ENCODE peak calls at places on chromosomes 4 and X, in nine cellular contexts. H is body of pancreas, A is A549, J is adrenal gland, M is ovary, Z is uterus, N is tibial nerve, G is sigmoid colon, P is upper lobe of left lung. K is an unnamed sample.

GRCh38 chr4:80138556-80139538 is 58.5 kb upstream of the PRDM8 start:
- DNase-seq in H (no peak), A (no peak), J (no peak), M (no peak), Z (no peak), N (no peak), G (no peak), P (peak), K (peak)

GRCh38 chr4:160276785-160277325 is 1174.0 kb downstream of the RAPGEF2 start:
- DNase-seq in H (no peak), A (no peak), J (no peak), M (no peak), Z (no peak), N (no peak), G (no peak), P (no peak), K (no peak)

GRCh38 chr4:6476893-6477292 is 4.5 kb upstream of the PPP2R2C start:
- DNase-seq in H (no peak), A (no peak), J (no peak), M (no peak), Z (no peak), N (no peak), G (peak), P (no peak), K (peak)

GRCh38 chrX:38375888-38376287 is 23.5 kb downstream of the OTC start:
- DNase-seq in H (no peak), A (peak), J (peak), M (no peak), Z (no peak), N (no peak), G (no peak), P (no peak), K (no peak)

GRCh38 chr4:181685911-181686310 is 557.3 kb upstream of the TENM3 start:
- DNase-seq in H (no peak), A (no peak), J (no peak), M (no peak), Z (no peak), N (no peak), G (no peak), P (no peak), K (no peak)

GRCh38 chrX:138128025-138128671 is 562.2 kb downstream of the ZIC3 start:
- DNase-seq in H (peak), A (peak), J (peak), M (no peak), Z (no peak), N (peak), G (no peak), P (no peak), K (no peak)

GRCh38 chrX:53048169-53049126 is at the start of gene GPR173:
- DNase-seq in H (no peak), A (no peak), J (peak), M (peak), Z (peak), N (peak), G (peak), P (peak), K (no peak)

GRCh38 chr4:181504846-181505374 is 738.3 kb upstream of the TENM3 start:
- DNase-seq in H (no peak), A (no peak), J (no peak), M (no peak), Z (no peak), N (no peak), G (no peak), P (no peak), K (no peak)

GRCh38 chr4:42655921-42656735 is 777 bp downstream of the ATP8A1 start:
- DNase-seq in H (peak), A (peak), J (peak), M (no peak), Z (peak), N (peak), G (peak), P (peak), K (peak)

GRCh38 chr4:13851541-13851940 is 224.0 kb upstream of the BOD1L1 start:
- DNase-seq in H (no peak), A (no peak), J (no peak), M (no peak), Z (no peak), N (no peak), G (no peak), P (no peak), K (no peak)

GRCh38 chr4:81380364-81380853 is 91.3 kb downstream of the RASGEF1B start:
- DNase-seq in H (no peak), A (no peak), J (no peak), M (no peak), Z (no peak), N (no peak), G (no peak), P (no peak), K (no peak)

GRCh38 chrX:113305496-113305895 is 464.9 kb upstream of the AMOT start:
- DNase-seq in H (no peak), A (no peak), J (no peak), M (no peak), Z (no peak), N (no peak), G (no peak), P (no peak), K (no peak)

GRCh38 chr4:6225469-6225868 is 25.1 kb upstream of the JAKMIP1 start:
- DNase-seq in H (no peak), A (no peak), J (no peak), M (no peak), Z (no peak), N (no peak), G (peak), P (no peak), K (no peak)

GRCh38 chr4:161522031-161522430 is 641.8 kb downstream of the FSTL5 start:
- DNase-seq in H (no peak), A (no peak), J (no peak), M (no peak), Z (no peak), N (no peak), G (no peak), P (no peak), K (no peak)

GRCh38 chr4:7565483-7565882 is 130.8 kb upstream of the PSAPL1 start:
- DNase-seq in H (no peak), A (no peak), J (no peak), M (no peak), Z (no peak), N (no peak), G (no peak), P (no peak), K (no peak)

GRCh38 chr4:38717604-38718003 is 53.6 kb downstream of the KLF3 start:
- DNase-seq in H (no peak), A (no peak), J (no peak), M (no peak), Z (no peak), N (no peak), G (no peak), P (no peak), K (no peak)

GRCh38 chrX:20352504-20352903 is 85.8 kb upstream of the RPS6KA3 start:
- DNase-seq in H (no peak), A (no peak), J (no peak), M (no peak), Z (no peak), N (no peak), G (no peak), P (no peak), K (no peak)

GRCh38 chr4:8472166-8472688 is 31.6 kb downstream of the TRMT44 start:
- DNase-seq in H (no peak), A (no peak), J (no peak), M (no peak), Z (no peak), N (no peak), G (no peak), P (no peak), K (no peak)

GRCh38 chr4:113404846-113405245 is 355.4 kb downstream of the ANK2 start:
- DNase-seq in H (no peak), A (no peak), J (no peak), M (no peak), Z (no peak), N (no peak), G (no peak), P (no peak), K (no peak)

GRCh38 chrX:8971116-8971515 is 62.8 kb downstream of the FAM9B start:
- DNase-seq in H (no peak), A (peak), J (no peak), M (no peak), Z (no peak), N (no peak), G (no peak), P (no peak), K (no peak)

GRCh38 chrX:44308869-44309268 is 34.6 kb downstream of the EFHC2 start:
- DNase-seq in H (no peak), A (no peak), J (no peak), M (no peak), Z (no peak), N (no peak), G (no peak), P (no peak), K (no peak)

GRCh38 chr4:125321709-125322362 is 7.1 kb downstream of the FAT4 start:
- DNase-seq in H (no peak), A (no peak), J (no peak), M (no peak), Z (no peak), N (no peak), G (no peak), P (no peak), K (no peak)
- H3K4me3 ChIP-seq in H (no peak), A (no peak), J (no peak), M (no peak), Z (no peak), N (no peak), G (peak), P (no peak), K (peak)

DNA sequence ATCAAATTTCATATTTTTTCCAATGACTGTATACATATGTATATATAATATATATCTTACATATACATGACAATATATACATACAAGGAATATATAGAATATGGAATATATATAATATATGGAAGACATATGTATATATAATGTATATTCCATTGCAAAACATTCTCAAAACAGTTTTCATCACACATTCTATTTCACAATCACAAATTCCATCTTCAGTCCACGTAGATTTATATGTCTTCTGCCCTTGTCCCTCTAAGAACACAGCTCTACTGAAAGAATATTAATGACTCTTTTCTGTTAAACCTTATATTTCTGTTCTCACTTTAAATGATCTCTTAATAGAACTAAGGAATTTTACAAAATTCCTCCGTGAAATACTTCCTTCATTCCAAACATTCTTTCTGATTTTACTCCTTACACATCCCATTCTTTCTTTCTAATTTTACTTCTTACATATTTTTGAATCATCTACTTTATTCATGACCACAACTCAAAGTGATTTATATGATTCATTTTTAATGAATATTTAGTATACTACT is 1043.1 kb upstream of the PABPC4L start:
- DNase-seq in H (no peak), A (no peak), J (no peak), M (no peak), Z (no peak), N (no peak), G (no peak), P (no peak), K (no peak)
- H3K27ac ChIP-seq in H (no peak), A (no peak), J (no peak), M (no peak), Z (no peak), N (no peak), G (no peak), P (no peak), K (no peak)

DNA sequence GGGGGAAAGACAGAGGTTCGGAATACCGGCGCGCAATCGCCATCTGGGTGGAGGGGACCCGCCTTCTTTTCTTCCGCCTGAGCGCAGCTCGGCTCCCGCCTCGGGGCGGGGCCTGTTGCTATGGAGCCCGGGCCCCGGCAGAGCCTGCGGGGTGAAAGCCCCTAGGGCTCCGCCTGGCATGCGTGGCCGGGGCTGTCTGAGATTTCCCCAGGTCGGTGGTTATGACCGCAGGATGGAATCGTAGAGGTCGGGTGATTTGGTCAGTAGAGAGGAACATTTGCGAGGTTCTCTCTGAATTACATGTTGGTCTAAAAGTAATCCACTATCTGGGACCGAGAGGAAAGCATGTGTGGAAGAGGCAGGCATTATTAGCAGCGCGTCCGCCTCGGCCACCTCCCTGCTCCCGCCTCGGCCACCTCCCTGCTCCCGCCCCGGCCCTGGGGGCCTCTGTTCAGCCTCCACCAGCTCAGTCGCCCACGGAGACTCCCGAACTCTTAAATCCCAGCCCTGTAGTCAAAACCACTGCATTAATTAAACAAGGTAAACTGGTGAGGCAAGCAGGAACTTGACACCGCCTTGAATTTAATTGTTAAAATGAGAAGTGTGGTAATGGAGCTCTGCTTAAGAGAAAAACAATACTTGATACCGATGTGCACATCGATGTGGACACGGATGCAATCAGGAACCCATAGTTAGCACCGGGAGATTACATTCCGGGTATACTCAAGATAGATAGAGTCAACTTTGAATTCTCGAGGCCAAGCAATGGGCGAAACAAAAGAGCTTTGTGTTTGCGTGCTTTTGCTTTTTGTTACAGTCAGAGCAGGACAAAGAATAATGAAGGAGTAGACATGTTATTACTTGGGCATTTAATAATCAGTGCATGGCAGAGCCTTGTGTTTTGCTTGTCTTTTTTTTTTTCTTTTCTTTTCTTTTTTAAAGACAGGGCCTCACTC is 45.2 kb downstream of the TRIM2 start:
- DNase-seq in H (peak), A (no peak), J (peak), M (peak), Z (peak), N (peak), G (peak), P (peak), K (peak)
- TF ChIP-seq POLR2A in H (no peak), A (no peak), J (no peak), M (no peak), Z (no peak), N (no peak), G (no peak), P (no peak), K (no peak)

DNA sequence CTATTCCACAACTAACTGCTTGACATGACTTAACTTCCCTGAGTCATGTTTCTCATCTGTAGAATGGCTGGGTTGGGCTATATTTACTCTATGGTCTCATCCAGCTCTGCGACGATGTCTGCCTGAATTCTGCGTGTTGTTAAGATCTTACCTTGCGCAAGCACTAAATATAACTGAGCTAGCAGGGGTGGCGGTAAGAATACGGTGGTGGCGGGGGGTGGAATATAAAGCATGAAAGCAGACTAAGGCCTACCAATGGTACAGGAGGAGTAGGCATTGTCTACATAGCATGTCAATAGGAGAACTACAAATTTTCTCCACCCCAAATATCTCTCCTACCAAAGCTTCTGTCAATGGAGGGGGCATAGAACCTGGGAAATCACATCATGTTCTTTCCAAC is 45.7 kb upstream of the DCLK2 start:
- DNase-seq in H (no peak), A (no peak), J (no peak), M (no peak), Z (no peak), N (no peak), G (no peak), P (no peak), K (no peak)
- H3K4me3 ChIP-seq in H (no peak), A (no peak), J (no peak), M (no peak), Z (no peak), N (no peak), G (no peak), P (no peak), K (no peak)